ENCODE peak calls at places on chromosomes 12 and 14, in eight cellular contexts. Y is transverse colon; O is GM23248; F is stimulated activated CD4-positive, alpha-beta T cell treated with anti-CD3 and anti-CD28 coated beads, Interleukin-1b, Interleukin-23, amount 100 ng/mL, for 24 hours; C is iris pigment epithelial cell; Q is EL; L is nephron progenitor cell; A is stimulated activated naive B cell treated with anti-CD40 and anti-IgM and Interleukin-4, amounts not matched to agents 10 μg/mL and 1 μg/mL and 100 μg/mL, for 72 hours. X is an unnamed sample.

GRCh38 chr12:23895792-23896218 is 53.7 kb downstream of the SOX5 start:
- DNase-seq in Y (no peak), O (no peak), F (no peak), C (no peak), Q (no peak), L (no peak), A (no peak), X (no peak)

GRCh38 chr14:106372870-106373657 is 846.7 kb downstream of the TMEM121 start:
- DNase-seq in Y (peak), O (peak), F (peak), C (no peak), Q (no peak), L (no peak), A (peak), X (no peak)

GRCh38 chr14:24032727-24033418 is 18.9 kb upstream of the CARMIL3 start:
- DNase-seq in Y (no peak), O (peak), F (no peak), C (peak), Q (peak), L (no peak), A (no peak), X (peak)

GRCh38 chr14:55430024-55430690 is 10.3 kb downstream of the TBPL2 start:
- DNase-seq in Y (peak), O (peak), F (no peak), C (peak), Q (peak), L (no peak), A (no peak), X (peak)

GRCh38 chr12:6608592-6609311 is 1.6 kb upstream of the CHD4 start:
- DNase-seq in Y (no peak), O (peak), F (no peak), C (no peak), Q (no peak), L (no peak), A (no peak), X (no peak)

GRCh38 chr12:122045262-122045661 is 23.6 kb downstream of the BCL7A start:
- DNase-seq in Y (no peak), O (no peak), F (no peak), C (no peak), Q (no peak), L (no peak), A (no peak), X (no peak)

GRCh38 chr14:66070542-66071319 is 415.4 kb upstream of the CCDC196 start:
- DNase-seq in Y (peak), O (peak), F (peak), C (no peak), Q (peak), L (peak), A (peak), X (peak)

GRCh38 chr14:57168138-57168695 is 100.5 kb downstream of the EXOC5 start:
- DNase-seq in Y (no peak), O (no peak), F (no peak), C (no peak), Q (no peak), L (no peak), A (no peak), X (no peak)

GRCh38 chr12:43453761-43454160 is 98.2 kb downstream of the ADAMTS20 start:
- DNase-seq in Y (no peak), O (peak), F (no peak), C (no peak), Q (no peak), L (no peak), A (no peak), X (no peak)

GRCh38 chr12:75560167-75560566 is 48.8 kb upstream of the KRR1 start:
- DNase-seq in Y (no peak), O (peak), F (no peak), C (peak), Q (peak), L (no peak), A (no peak), X (peak)

GRCh38 chr14:71089974-71090373 is 182.7 kb downstream of the PCNX1 start:
- DNase-seq in Y (no peak), O (peak), F (no peak), C (peak), Q (peak), L (no peak), A (no peak), X (no peak)

GRCh38 chr12:97941686-97942354 is 479.2 kb downstream of the RMST start:
- DNase-seq in Y (no peak), O (no peak), F (no peak), C (no peak), Q (no peak), L (no peak), A (no peak), X (peak)

GRCh38 chr14:69685716-69686115 is 74.3 kb downstream of the SUSD6 start:
- DNase-seq in Y (peak), O (peak), F (no peak), C (peak), Q (no peak), L (no peak), A (no peak), X (peak)

GRCh38 chr14:101595887-101596721 is 34.8 kb downstream of the DIO3 start:
- DNase-seq in Y (peak), O (no peak), F (peak), C (no peak), Q (no peak), L (no peak), A (no peak), X (no peak)

GRCh38 chr12:76623929-76624328 is 64.4 kb upstream of the OSBPL8 start:
- DNase-seq in Y (peak), O (peak), F (no peak), C (peak), Q (peak), L (no peak), A (no peak), X (peak)

GRCh38 chr14:90575336-90575735 is 178.5 kb downstream of the CALM1 start:
- DNase-seq in Y (no peak), O (no peak), F (no peak), C (no peak), Q (no peak), L (no peak), A (no peak), X (no peak)

GRCh38 chr12:112179936-112180335 is 54.6 kb downstream of the TRAFD1 start:
- DNase-seq in Y (no peak), O (no peak), F (no peak), C (no peak), Q (no peak), L (no peak), A (no peak), X (no peak)

GRCh38 chr12:72075401-72075800 is 136.8 kb downstream of the TPH2 start:
- DNase-seq in Y (no peak), O (no peak), F (no peak), C (no peak), Q (no peak), L (no peak), A (no peak), X (no peak)

GRCh38 chr12:67268896-67269631 is at the start of gene CAND1:
- DNase-seq in Y (peak), O (peak), F (peak), C (peak), Q (peak), L (peak), A (peak), X (peak)

GRCh38 chr12:52185400-52185967 is 6.3 kb downstream of the KRT80 start:
- DNase-seq in Y (no peak), O (no peak), F (no peak), C (no peak), Q (no peak), L (no peak), A (no peak), X (no peak)

GRCh38 chr12:45644521-45644920 is 85.0 kb upstream of the ARID2 start:
- DNase-seq in Y (no peak), O (peak), F (no peak), C (peak), Q (peak), L (no peak), A (no peak), X (peak)

GRCh38 chr14:55438066-55438683 is 2.2 kb downstream of the TBPL2 start:
- DNase-seq in Y (no peak), O (peak), F (no peak), C (peak), Q (peak), L (peak), A (no peak), X (peak)

GRCh38 chr12:122081108-122081696 is 2.6 kb downstream of the MLXIP start:
- DNase-seq in Y (no peak), O (peak), F (peak), C (peak), Q (peak), L (no peak), A (no peak), X (peak)

GRCh38 chr12:4307593-4308333 is 13.2 kb upstream of the TIGAR start:
- DNase-seq in Y (peak), O (peak), F (no peak), C (peak), Q (peak), L (peak), A (no peak), X (peak)

GRCh38 chr12:42474391-42474790 is 115.2 kb downstream of the PRICKLE1 start:
- DNase-seq in Y (no peak), O (peak), F (no peak), C (peak), Q (peak), L (no peak), A (no peak), X (peak)

GRCh38 chr12:123293178-123293760 is 21.6 kb upstream of the CDK2AP1 start:
- DNase-seq in Y (no peak), O (no peak), F (no peak), C (no peak), Q (no peak), L (no peak), A (no peak), X (no peak)

GRCh38 chr14:84323963-84324362 is 1206.0 kb upstream of the FLRT2 start:
- DNase-seq in Y (no peak), O (no peak), F (no peak), C (peak), Q (no peak), L (no peak), A (no peak), X (peak)

GRCh38 chr14:99884834-99885648 is 91.8 kb downstream of the EML1 start:
- DNase-seq in Y (no peak), O (peak), F (no peak), C (peak), Q (peak), L (peak), A (no peak), X (peak)

GRCh38 chr14:68593806-68594536 is 198.9 kb downstream of the ZFP36L1 start:
- DNase-seq in Y (no peak), O (no peak), F (no peak), C (peak), Q (peak), L (peak), A (peak), X (no peak)